ENCODE peak calls at places on chromosomes 1 and 21, in seven cellular contexts. Y, O, C, D, F, G and I are unnamed samples.

GRCh38 chr1:58596631-58597052 is 19.6 kb upstream of the TACSTD2 start:
- DNase-seq in Y (no peak), O (no peak), C (no peak), D (no peak), F (no peak), G (no peak), I (no peak)

GRCh38 chr1:87880098-87880746 is 551.5 kb downstream of the LMO4 start:
- DNase-seq in Y (peak), O (no peak), C (no peak), D (no peak), F (no peak), G (no peak), I (no peak)

GRCh38 chr1:95407146-95407863 is 173.3 kb downstream of the RWDD3 start:
- DNase-seq in Y (no peak), O (no peak), C (no peak), D (no peak), F (peak), G (no peak), I (no peak)

GRCh38 chr1:109500886-109501285 is 7.0 kb downstream of the CYB561D1 start:
- DNase-seq in Y (no peak), O (no peak), C (no peak), D (no peak), F (no peak), G (no peak), I (no peak)

GRCh38 chr1:59692591-59692990 is 122.2 kb upstream of the HOOK1 start:
- DNase-seq in Y (peak), O (no peak), C (no peak), D (no peak), F (no peak), G (no peak), I (no peak)

GRCh38 chr1:93629101-93630059 is 52.3 kb downstream of the BCAR3 start:
- DNase-seq in Y (peak), O (no peak), C (no peak), D (no peak), F (no peak), G (peak), I (no peak)

GRCh38 chr1:200959341-200959985 is 64.1 kb downstream of the KIF21B start:
- DNase-seq in Y (no peak), O (no peak), C (no peak), D (no peak), F (no peak), G (no peak), I (no peak)

GRCh38 chr1:36789535-36789934 is 244.8 kb downstream of the GRIK3 start:
- DNase-seq in Y (no peak), O (no peak), C (no peak), D (no peak), F (no peak), G (no peak), I (no peak)

GRCh38 chr1:99599678-99600175 is 46.2 kb upstream of the PALMD start:
- DNase-seq in Y (peak), O (peak), C (no peak), D (no peak), F (no peak), G (no peak), I (peak)

GRCh38 chr21:34881421-34881820 is 167.7 kb downstream of the RUNX1 start:
- DNase-seq in Y (peak), O (no peak), C (no peak), D (no peak), F (no peak), G (no peak), I (no peak)

GRCh38 chr1:79679916-79680315 is 673.4 kb upstream of the ADGRL4 start:
- DNase-seq in Y (no peak), O (no peak), C (no peak), D (no peak), F (no peak), G (no peak), I (no peak)

GRCh38 chr1:218473527-218473926 is 128.4 kb downstream of the TGFB2 start:
- DNase-seq in Y (no peak), O (no peak), C (no peak), D (no peak), F (no peak), G (no peak), I (no peak)

GRCh38 chr1:41670558-41670957 is 186.1 kb upstream of the EDN2 start:
- DNase-seq in Y (peak), O (no peak), C (no peak), D (no peak), F (no peak), G (no peak), I (no peak)

GRCh38 chr1:44926311-44926781 is 60.0 kb downstream of the EIF2B3 start:
- DNase-seq in Y (no peak), O (no peak), C (no peak), D (no peak), F (no peak), G (no peak), I (no peak)

GRCh38 chr1:92953491-92953890 is 7.8 kb downstream of the DIPK1A start:
- DNase-seq in Y (no peak), O (no peak), C (no peak), D (no peak), F (no peak), G (peak), I (no peak)

GRCh38 chr1:67749844-67750689 is 65.1 kb downstream of the GADD45A start:
- DNase-seq in Y (peak), O (no peak), C (no peak), D (no peak), F (no peak), G (no peak), I (no peak)

GRCh38 chr1:36258960-36259344 is 34.7 kb downstream of the THRAP3 start:
- DNase-seq in Y (no peak), O (no peak), C (no peak), D (no peak), F (no peak), G (no peak), I (no peak)

GRCh38 chr1:47590523-47591225 is 152.8 kb downstream of the FOXD2 start:
- DNase-seq in Y (no peak), O (no peak), C (no peak), D (no peak), F (no peak), G (no peak), I (no peak)

GRCh38 chr1:226664413-226665101 is 74.5 kb downstream of the ITPKB start:
- DNase-seq in Y (peak), O (no peak), C (no peak), D (no peak), F (no peak), G (no peak), I (peak)

GRCh38 chr1:55727010-55727409 is 511.8 kb upstream of the USP24 start:
- DNase-seq in Y (peak), O (no peak), C (no peak), D (no peak), F (no peak), G (no peak), I (no peak)

GRCh38 chr1:53938136-53938830 is 7.2 kb downstream of the IFT25 start:
- DNase-seq in Y (no peak), O (no peak), C (no peak), D (no peak), F (no peak), G (no peak), I (no peak)

GRCh38 chr1:181918893-181919728 is 142.4 kb downstream of the ZNF648 start:
- DNase-seq in Y (no peak), O (no peak), C (no peak), D (no peak), F (peak), G (no peak), I (no peak)

GRCh38 chr1:161738627-161739287 is 10.8 kb upstream of the DUSP12 start:
- DNase-seq in Y (peak), O (no peak), C (peak), D (no peak), F (no peak), G (peak), I (peak)

GRCh38 chr1:171809834-171810233 is 28.4 kb downstream of the METTL13 start:
- DNase-seq in Y (no peak), O (no peak), C (no peak), D (no peak), F (no peak), G (no peak), I (no peak)

GRCh38 chr1:177854951-177855350 is 114.9 kb downstream of the SEC16B start:
- DNase-seq in Y (no peak), O (no peak), C (no peak), D (no peak), F (no peak), G (no peak), I (no peak)

GRCh38 chr21:44697811-44698734 is 1.1 kb downstream of the KRTAP10-12 start:
- DNase-seq in Y (no peak), O (no peak), C (no peak), D (no peak), F (no peak), G (no peak), I (no peak)

GRCh38 chr1:101388904-101389546 is 152.2 kb downstream of the S1PR1 start:
- DNase-seq in Y (peak), O (no peak), C (no peak), D (no peak), F (no peak), G (no peak), I (no peak)

GRCh38 chr1:78048446-78048845 is 2.7 kb downstream of the GIPC2 start:
- DNase-seq in Y (no peak), O (no peak), C (no peak), D (no peak), F (no peak), G (no peak), I (no peak)

GRCh38 chr1:43349594-43350306 is 9.0 kb upstream of the CDC20 start:
- DNase-seq in Y (peak), O (no peak), C (no peak), D (no peak), F (no peak), G (no peak), I (no peak)

GRCh38 chr1:183871568-183871967 is 66.6 kb downstream of the RGL1 start:
- DNase-seq in Y (peak), O (no peak), C (no peak), D (no peak), F (no peak), G (no peak), I (no peak)

GRCh38 chr1:154664331-154664730 is 56.3 kb upstream of the ADAR start:
- DNase-seq in Y (no peak), O (no peak), C (no peak), D (no peak), F (no peak), G (no peak), I (no peak)

GRCh38 chr1:221411283-221411682 is 330.6 kb downstream of the DUSP10 start:
- DNase-seq in Y (no peak), O (no peak), C (no peak), D (no peak), F (no peak), G (no peak), I (no peak)

GRCh38 chr1:42736152-42736551 is 3.9 kb downstream of the CLDN19 start:
- DNase-seq in Y (peak), O (no peak), C (no peak), D (no peak), F (no peak), G (no peak), I (no peak)

GRCh38 chr1:228073061-228073869 is 9.2 kb upstream of the ARF1 start:
- DNase-seq in Y (no peak), O (peak), C (no peak), D (no peak), F (no peak), G (no peak), I (no peak)

GRCh38 chr1:47529520-47530098 is 91.8 kb downstream of the FOXD2 start:
- DNase-seq in Y (no peak), O (no peak), C (no peak), D (no peak), F (no peak), G (no peak), I (no peak)

DNA sequence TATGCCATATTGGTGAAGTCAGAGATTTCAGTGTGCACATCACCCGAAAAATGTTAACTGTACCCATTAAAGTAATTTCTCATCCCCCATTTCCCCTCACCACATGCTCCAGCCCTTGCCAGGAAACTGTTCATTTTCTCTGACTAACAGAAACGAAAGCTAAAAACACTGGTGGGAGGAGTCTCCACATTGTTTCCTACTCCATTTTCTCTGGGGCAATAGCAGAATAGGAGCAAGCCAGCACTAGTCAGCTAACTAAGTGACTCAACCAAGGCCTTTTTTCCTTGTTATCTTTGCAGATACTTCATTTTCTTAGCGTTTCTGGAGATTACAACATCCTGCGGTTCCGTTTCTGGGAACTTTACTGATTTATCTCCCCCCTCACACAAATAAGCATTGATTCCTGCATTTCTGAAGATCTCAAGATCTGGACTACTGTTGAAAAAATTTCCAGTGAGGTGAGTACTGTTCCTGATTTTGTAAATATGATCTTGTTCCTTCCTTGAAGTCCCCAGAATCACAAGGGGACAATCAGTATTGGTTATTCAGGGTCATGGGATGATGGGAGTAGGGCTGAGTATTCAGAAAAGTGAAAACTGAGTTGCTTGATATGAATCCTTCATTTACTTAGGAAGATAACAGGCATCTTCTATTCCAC is at the start of gene IFI16:
- DNase-seq in Y (peak), O (no peak), C (no peak), D (no peak), F (no peak), G (peak), I (no peak)
- H3K27ac ChIP-seq in Y (no peak), O (peak), C (peak), D (no peak), F (no peak), G (peak), I (peak)

GRCh38 chr21:31873275-31873695 is 465 bp downstream of the HUNK start:
- DNase-seq in Y (no peak), O (peak), C (no peak), D (no peak), F (peak), G (no peak), I (peak)
- H3K27ac ChIP-seq in Y (no peak), O (no peak), C (no peak), D (no peak), F (no peak), G (no peak), I (no peak)

DNA sequence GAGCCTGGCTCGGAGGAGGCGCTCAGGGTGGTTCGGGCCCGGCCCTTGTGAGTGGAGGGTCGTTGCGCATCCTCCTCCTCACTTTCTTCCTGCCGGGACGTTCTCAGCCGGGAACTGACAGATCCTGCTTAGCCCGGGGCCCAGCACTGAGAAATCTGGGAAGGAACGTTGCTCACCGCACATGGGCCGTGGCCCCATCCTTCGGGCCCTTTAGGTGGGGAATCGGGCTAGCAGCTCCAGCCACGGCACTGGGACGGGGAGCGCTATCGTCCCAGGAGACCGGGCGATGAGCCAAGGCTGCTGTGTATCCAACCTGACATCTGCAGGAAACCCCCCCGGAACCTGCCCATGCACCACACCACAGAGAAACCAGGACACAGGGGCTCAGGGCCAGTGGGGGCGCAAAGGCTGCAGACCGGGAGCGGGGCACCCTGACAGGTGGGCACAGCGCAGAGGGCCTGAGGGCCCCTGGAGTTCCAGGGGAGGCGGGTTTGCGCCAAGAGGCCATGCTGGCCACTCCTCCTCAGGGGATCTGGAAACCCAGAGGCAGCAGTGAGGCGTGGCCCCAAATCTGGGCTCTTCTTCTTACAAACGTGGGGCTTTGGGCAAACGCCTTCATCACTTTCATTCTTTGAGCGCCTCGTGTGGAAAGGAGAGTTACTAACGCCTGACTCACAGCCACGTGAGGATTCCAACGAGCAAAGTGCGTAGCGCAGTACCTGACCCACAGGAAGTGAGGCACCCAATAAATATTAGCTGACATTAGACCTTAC is at the start of gene SH2D5:
- DNase-seq in Y (peak), O (peak), C (peak), D (no peak), F (peak), G (peak), I (peak)
- H3K27ac ChIP-seq in Y (no peak), O (peak), C (no peak), D (no peak), F (no peak), G (no peak), I (peak)

GRCh38 chr1:212652609-212653008 is 44.0 kb downstream of the ATF3 start:
- DNase-seq in Y (no peak), O (no peak), C (no peak), D (no peak), F (peak), G (no peak), I (no peak)

GRCh38 chr1:212656730-212657129 is 42.9 kb downstream of the BATF3 start:
- DNase-seq in Y (no peak), O (no peak), C (no peak), D (no peak), F (no peak), G (no peak), I (no peak)

GRCh38 chr1:212651977-212652376 is 43.4 kb downstream of the ATF3 start:
- DNase-seq in Y (no peak), O (no peak), C (no peak), D (no peak), F (no peak), G (no peak), I (no peak)

GRCh38 chr1:212651521-212651920 is 43.0 kb downstream of the ATF3 start:
- DNase-seq in Y (no peak), O (no peak), C (no peak), D (no peak), F (peak), G (no peak), I (no peak)

GRCh38 chr1:212655668-212656440 is 43.8 kb downstream of the BATF3 start:
- DNase-seq in Y (no peak), O (no peak), C (no peak), D (no peak), F (no peak), G (no peak), I (no peak)
- H3K27ac ChIP-seq in Y (no peak), O (no peak), C (no peak), D (no peak), F (no peak), G (no peak), I (no peak)

GRCh38 chr1:19478241-19478780 is 7.0 kb downstream of the CAPZB start:
- DNase-seq in Y (no peak), O (no peak), C (no peak), D (no peak), F (no peak), G (no peak), I (no peak)
- H3K27ac ChIP-seq in Y (no peak), O (no peak), C (peak), D (no peak), F (no peak), G (peak), I (no peak)

GRCh38 chr1:60949154-60949825 is 133.1 kb upstream of the NFIA start:
- DNase-seq in Y (no peak), O (no peak), C (no peak), D (no peak), F (no peak), G (no peak), I (no peak)
- H3K27ac ChIP-seq in Y (no peak), O (no peak), C (no peak), D (no peak), F (no peak), G (no peak), I (no peak)

GRCh38 chr1:50719126-50719525 is 240.9 kb downstream of the FAF1 start:
- DNase-seq in Y (no peak), O (no peak), C (no peak), D (no peak), F (no peak), G (no peak), I (no peak)

GRCh38 chr1:50724626-50725286 is 235.3 kb downstream of the FAF1 start:
- DNase-seq in Y (no peak), O (no peak), C (no peak), D (no peak), F (no peak), G (peak), I (no peak)

GRCh38 chr1:50717327-50717726 is 242.7 kb downstream of the FAF1 start:
- DNase-seq in Y (no peak), O (no peak), C (no peak), D (no peak), F (no peak), G (no peak), I (no peak)

DNA sequence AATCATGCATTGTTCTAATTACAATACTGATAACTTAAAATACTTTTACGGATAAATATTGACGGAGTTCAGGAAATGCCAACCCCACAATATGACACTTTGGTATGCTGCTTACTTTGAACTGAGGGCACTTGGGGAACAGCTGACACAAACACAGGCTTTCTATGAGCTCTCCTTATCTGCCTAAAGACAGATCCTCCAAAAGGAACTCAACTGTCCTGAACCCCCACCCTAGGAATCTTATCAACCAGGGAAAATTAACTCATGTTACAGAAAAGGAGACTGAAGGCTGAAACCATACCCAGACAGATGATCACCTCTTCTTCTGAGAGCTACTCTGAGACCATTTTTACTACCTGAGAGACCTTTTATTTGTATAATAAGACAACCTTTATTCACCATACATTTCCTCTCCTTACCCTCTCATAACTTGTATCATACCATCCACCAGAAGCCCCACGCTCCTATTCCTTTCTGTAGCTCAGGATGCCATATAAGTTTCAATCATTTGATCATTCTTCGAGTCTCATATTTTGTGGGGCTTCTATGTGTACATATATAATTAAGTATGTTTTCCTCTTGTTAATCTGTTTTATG is 239.5 kb downstream of the FAF1 start:
- DNase-seq in Y (no peak), O (no peak), C (no peak), D (no peak), F (no peak), G (no peak), I (no peak)
- H3K27ac ChIP-seq in Y (peak), O (no peak), C (peak), D (no peak), F (no peak), G (no peak), I (no peak)